ENCODE peak calls at places on chromosomes 1 and 21, in eight cellular contexts. One of them, this sample, is unnamed.
A peak's percentile ranks its signal among the peaks of the same experiment; 100 is the strongest.

GRCh38 chr1:85494957-85495266 is 30.0 kb upstream of the DDAH1 start:
- DNase-seq in lower lobe of right lung: no peak
- DNase-seq in body of pancreas: no peak
- DNase-seq in ovary: no peak
- DNase-seq in left lung: no peak
- DNase-seq in adrenal gland: no peak
- DNase-seq in left ventricle myocardium inferior: no peak
- DNase-seq in ascending aorta: no peak
- DNase-seq in this sample: peak; percentile 10

GRCh38 chr1:62528015-62528414 is 69.3 kb upstream of the ANGPTL3 start:
- DNase-seq in left ventricle myocardium inferior: peak; percentile 25
- DNase-seq in adrenal gland: peak; percentile 24
- DNase-seq in ascending aorta: no peak
- DNase-seq in ovary: no peak
- DNase-seq in body of pancreas: peak; percentile 61
- DNase-seq in lower lobe of right lung: no peak
- DNase-seq in left lung: no peak
- DNase-seq in this sample: no peak

GRCh38 chr1:189499736-189500135 is 977.9 kb downstream of the BRINP3 start:
- DNase-seq in ovary: no peak
- DNase-seq in body of pancreas: no peak
- DNase-seq in left lung: no peak
- DNase-seq in adrenal gland: no peak
- DNase-seq in left ventricle myocardium inferior: no peak
- DNase-seq in ascending aorta: no peak
- DNase-seq in lower lobe of right lung: no peak
- DNase-seq in this sample: no peak

GRCh38 chr1:42908046-42908445 is 50.6 kb downstream of the SLC2A1 start:
- DNase-seq in lower lobe of right lung: no peak
- DNase-seq in body of pancreas: no peak
- DNase-seq in left lung: no peak
- DNase-seq in left ventricle myocardium inferior: no peak
- DNase-seq in ovary: no peak
- DNase-seq in ascending aorta: no peak
- DNase-seq in adrenal gland: no peak
- DNase-seq in this sample: no peak

GRCh38 chr1:97986041-97987005 is 65.5 kb upstream of the DPYD start:
- DNase-seq in left lung: no peak
- DNase-seq in left ventricle myocardium inferior: no peak
- DNase-seq in lower lobe of right lung: no peak
- DNase-seq in body of pancreas: no peak
- DNase-seq in ovary: no peak
- DNase-seq in adrenal gland: no peak
- DNase-seq in ascending aorta: no peak
- DNase-seq in this sample: no peak

GRCh38 chr21:34498623-34499022 is 13.4 kb downstream of the KCNE1 start:
- DNase-seq in adrenal gland: peak; percentile 44
- DNase-seq in body of pancreas: no peak
- DNase-seq in left lung: no peak
- DNase-seq in ascending aorta: no peak
- DNase-seq in left ventricle myocardium inferior: no peak
- DNase-seq in lower lobe of right lung: no peak
- DNase-seq in ovary: no peak
- DNase-seq in this sample: no peak

GRCh38 chr1:179798864-179799516 is 55.9 kb downstream of the FAM163A start:
- DNase-seq in lower lobe of right lung: no peak
- DNase-seq in body of pancreas: no peak
- DNase-seq in adrenal gland: no peak
- DNase-seq in left ventricle myocardium inferior: no peak
- DNase-seq in left lung: no peak
- DNase-seq in ovary: no peak
- DNase-seq in ascending aorta: no peak
- DNase-seq in this sample: no peak

GRCh38 chr1:184854456-184855180 is 100.0 kb upstream of the EDEM3 start:
- DNase-seq in ascending aorta: no peak
- DNase-seq in body of pancreas: no peak
- DNase-seq in left lung: no peak
- DNase-seq in ovary: no peak
- DNase-seq in left ventricle myocardium inferior: no peak
- DNase-seq in adrenal gland: no peak
- DNase-seq in lower lobe of right lung: no peak
- DNase-seq in this sample: no peak

GRCh38 chr1:15081088-15081487 is 72.5 kb upstream of the TMEM51 start:
- DNase-seq in body of pancreas: no peak
- DNase-seq in lower lobe of right lung: no peak
- DNase-seq in adrenal gland: no peak
- DNase-seq in left ventricle myocardium inferior: no peak
- DNase-seq in ascending aorta: no peak
- DNase-seq in left lung: no peak
- DNase-seq in ovary: no peak
- DNase-seq in this sample: no peak

GRCh38 chr1:114627107-114627506 is 42.7 kb downstream of the DENND2C start:
- DNase-seq in left lung: no peak
- DNase-seq in left ventricle myocardium inferior: no peak
- DNase-seq in lower lobe of right lung: no peak
- DNase-seq in adrenal gland: no peak
- DNase-seq in body of pancreas: no peak
- DNase-seq in ascending aorta: no peak
- DNase-seq in ovary: no peak
- DNase-seq in this sample: no peak

GRCh38 chr1:2547210-2548067 is 8.7 kb upstream of the TNFRSF14 start:
- DNase-seq in body of pancreas: no peak
- DNase-seq in ovary: no peak
- DNase-seq in lower lobe of right lung: peak; percentile 71
- DNase-seq in adrenal gland: peak; percentile 28
- DNase-seq in ascending aorta: no peak
- DNase-seq in left lung: no peak
- DNase-seq in left ventricle myocardium inferior: no peak
- DNase-seq in this sample: no peak

GRCh38 chr1:192669174-192669573 is 33.2 kb downstream of the RGS13 start:
- DNase-seq in adrenal gland: no peak
- DNase-seq in ascending aorta: no peak
- DNase-seq in left lung: no peak
- DNase-seq in body of pancreas: no peak
- DNase-seq in left ventricle myocardium inferior: no peak
- DNase-seq in ovary: no peak
- DNase-seq in lower lobe of right lung: no peak
- DNase-seq in this sample: no peak

GRCh38 chr1:40859017-40859416 is 3.1 kb downstream of the CITED4 start:
- DNase-seq in left ventricle myocardium inferior: no peak
- DNase-seq in ascending aorta: no peak
- DNase-seq in body of pancreas: no peak
- DNase-seq in lower lobe of right lung: no peak
- DNase-seq in left lung: no peak
- DNase-seq in adrenal gland: no peak
- DNase-seq in ovary: no peak
- DNase-seq in this sample: no peak

GRCh38 chr1:151026460-151026859 is 9.9 kb upstream of the BNIPL start:
- DNase-seq in lower lobe of right lung: no peak
- DNase-seq in left ventricle myocardium inferior: no peak
- DNase-seq in ascending aorta: no peak
- DNase-seq in adrenal gland: no peak
- DNase-seq in ovary: no peak
- DNase-seq in left lung: no peak
- DNase-seq in body of pancreas: no peak
- DNase-seq in this sample: no peak
- H3K36me3 ChIP-seq in lower lobe of right lung: peaks cover 70% of the 10 kb centered on the region
- H3K36me3 ChIP-seq in left ventricle myocardium inferior: peaks cover 63% of the 10 kb centered on the region
- H3K36me3 ChIP-seq in ascending aorta: peaks cover 47% of the 10 kb centered on the region
- H3K36me3 ChIP-seq in adrenal gland: peaks cover 49% of the 10 kb centered on the region
- H3K36me3 ChIP-seq in ovary: no peaks in the 10 kb centered on the region
- H3K36me3 ChIP-seq in left lung: no peaks in the 10 kb centered on the region
- H3K36me3 ChIP-seq in body of pancreas: peaks cover 6% of the 10 kb centered on the region
- H3K36me3 ChIP-seq in this sample: peaks cover 85% of the 10 kb centered on the region

GRCh38 chr1:59684698-59685097 is 130.1 kb upstream of the HOOK1 start:
- DNase-seq in adrenal gland: no peak
- DNase-seq in ovary: no peak
- DNase-seq in body of pancreas: no peak
- DNase-seq in left lung: no peak
- DNase-seq in left ventricle myocardium inferior: no peak
- DNase-seq in lower lobe of right lung: no peak
- DNase-seq in ascending aorta: no peak
- DNase-seq in this sample: no peak

GRCh38 chr1:59682405-59683080 is 132.2 kb upstream of the HOOK1 start:
- DNase-seq in adrenal gland: no peak
- DNase-seq in left ventricle myocardium inferior: no peak
- DNase-seq in lower lobe of right lung: no peak
- DNase-seq in ascending aorta: no peak
- DNase-seq in body of pancreas: no peak
- DNase-seq in left lung: no peak
- DNase-seq in ovary: no peak
- DNase-seq in this sample: no peak

GRCh38 chr1:59678809-59679228 is 135.9 kb upstream of the HOOK1 start:
- DNase-seq in body of pancreas: peak; percentile 47
- DNase-seq in ovary: no peak
- DNase-seq in lower lobe of right lung: no peak
- DNase-seq in left ventricle myocardium inferior: no peak
- DNase-seq in left lung: no peak
- DNase-seq in ascending aorta: no peak
- DNase-seq in adrenal gland: no peak
- DNase-seq in this sample: peak; percentile 32

GRCh38 chr1:59678065-59678808 is 136.5 kb upstream of the HOOK1 start:
- DNase-seq in lower lobe of right lung: no peak
- DNase-seq in ovary: no peak
- DNase-seq in body of pancreas: no peak
- DNase-seq in adrenal gland: no peak
- DNase-seq in ascending aorta: no peak
- DNase-seq in left lung: no peak
- DNase-seq in left ventricle myocardium inferior: no peak
- DNase-seq in this sample: no peak

DNA sequence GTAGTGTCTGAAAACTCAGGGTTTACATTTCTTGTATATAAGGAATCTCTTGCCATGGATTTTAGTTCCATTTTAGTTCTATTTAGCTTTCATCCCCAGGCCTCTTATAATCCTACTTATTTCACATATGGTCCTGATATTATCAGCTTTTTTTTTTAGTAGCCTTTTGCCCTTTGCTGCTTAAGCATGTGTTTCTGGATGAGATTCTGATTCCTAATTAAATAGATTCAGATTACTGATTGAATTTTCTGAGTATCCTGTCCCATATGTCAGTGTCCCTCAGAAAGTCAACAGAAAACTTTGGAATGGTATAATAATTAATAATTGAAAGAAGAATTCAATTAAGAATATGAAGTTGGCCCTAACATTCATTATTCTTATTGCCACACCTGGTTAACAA is 134.7 kb upstream of the HOOK1 start:
- DNase-seq in adrenal gland: no peak
- DNase-seq in left lung: no peak
- DNase-seq in ascending aorta: no peak
- DNase-seq in body of pancreas: no peak
- DNase-seq in ovary: no peak
- DNase-seq in lower lobe of right lung: no peak
- DNase-seq in left ventricle myocardium inferior: no peak
- DNase-seq in this sample: no peak
- TF ChIP-seq CTCF in adrenal gland: no peak
- TF ChIP-seq CTCF in left lung: no peak
- TF ChIP-seq CTCF in ascending aorta: no peak
- TF ChIP-seq CTCF in body of pancreas: no peak
- TF ChIP-seq CTCF in ovary: no peak
- TF ChIP-seq CTCF in lower lobe of right lung: no peak
- TF ChIP-seq CTCF in left ventricle myocardium inferior: no peak
- TF ChIP-seq CTCF in this sample: no peak

GRCh38 chr21:15415541-15416261 is 314.1 kb upstream of the USP25 start:
- DNase-seq in body of pancreas: no peak
- DNase-seq in left lung: no peak
- DNase-seq in ovary: no peak
- DNase-seq in ascending aorta: no peak
- DNase-seq in left ventricle myocardium inferior: no peak
- DNase-seq in adrenal gland: peak; percentile 30
- DNase-seq in lower lobe of right lung: no peak
- DNase-seq in this sample: no peak

GRCh38 chr21:15410853-15411252 is 318.9 kb upstream of the USP25 start:
- DNase-seq in body of pancreas: no peak
- DNase-seq in lower lobe of right lung: no peak
- DNase-seq in ovary: no peak
- DNase-seq in ascending aorta: no peak
- DNase-seq in left ventricle myocardium inferior: no peak
- DNase-seq in adrenal gland: no peak
- DNase-seq in left lung: no peak
- DNase-seq in this sample: no peak

GRCh38 chr21:15408089-15408488 is 321.7 kb upstream of the USP25 start:
- DNase-seq in left ventricle myocardium inferior: no peak
- DNase-seq in body of pancreas: no peak
- DNase-seq in adrenal gland: no peak
- DNase-seq in ovary: no peak
- DNase-seq in lower lobe of right lung: no peak
- DNase-seq in left lung: no peak
- DNase-seq in ascending aorta: no peak
- DNase-seq in this sample: no peak

GRCh38 chr21:15409031-15409430 is 320.8 kb upstream of the USP25 start:
- DNase-seq in left ventricle myocardium inferior: no peak
- DNase-seq in left lung: no peak
- DNase-seq in adrenal gland: no peak
- DNase-seq in body of pancreas: no peak
- DNase-seq in ascending aorta: no peak
- DNase-seq in ovary: no peak
- DNase-seq in lower lobe of right lung: no peak
- DNase-seq in this sample: no peak

DNA sequence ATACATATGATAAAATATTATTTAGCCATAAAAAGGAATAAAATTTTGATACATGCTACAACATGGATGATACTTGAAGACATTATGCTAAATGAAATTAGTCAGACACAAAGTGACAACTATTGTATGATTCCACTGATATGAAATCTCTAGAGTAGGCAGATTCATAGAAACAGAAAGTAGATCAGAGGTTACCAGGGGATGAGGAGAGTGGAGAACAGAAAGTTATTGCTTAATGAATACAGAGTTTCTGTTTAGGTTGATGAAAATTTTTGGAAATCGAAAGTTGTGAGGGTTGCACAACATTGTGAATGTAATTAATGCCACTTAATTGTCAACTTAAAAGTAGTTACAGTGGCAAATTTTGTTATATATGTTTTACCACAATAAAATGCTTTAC is 315.7 kb upstream of the USP25 start:
- DNase-seq in body of pancreas: no peak
- DNase-seq in lower lobe of right lung: no peak
- DNase-seq in ovary: no peak
- DNase-seq in adrenal gland: no peak
- DNase-seq in left ventricle myocardium inferior: no peak
- DNase-seq in left lung: no peak
- DNase-seq in ascending aorta: no peak
- DNase-seq in this sample: no peak
- H3K36me3 ChIP-seq in body of pancreas: no peaks in the 10 kb centered on the region
- H3K36me3 ChIP-seq in lower lobe of right lung: no peaks in the 10 kb centered on the region
- H3K36me3 ChIP-seq in ovary: no peaks in the 10 kb centered on the region
- H3K36me3 ChIP-seq in adrenal gland: no peaks in the 10 kb centered on the region
- H3K36me3 ChIP-seq in left ventricle myocardium inferior: no peaks in the 10 kb centered on the region
- H3K36me3 ChIP-seq in left lung: no peaks in the 10 kb centered on the region
- H3K36me3 ChIP-seq in ascending aorta: no peaks in the 10 kb centered on the region
- H3K36me3 ChIP-seq in this sample: no peaks in the 10 kb centered on the region

GRCh38 chr1:95380909-95381308 is 146.9 kb downstream of the RWDD3 start:
- DNase-seq in ovary: no peak
- DNase-seq in adrenal gland: no peak
- DNase-seq in left lung: no peak
- DNase-seq in body of pancreas: no peak
- DNase-seq in lower lobe of right lung: no peak
- DNase-seq in left ventricle myocardium inferior: no peak
- DNase-seq in ascending aorta: no peak
- DNase-seq in this sample: peak; percentile 19
- TF ChIP-seq CTCF in ovary: no peak
- TF ChIP-seq CTCF in adrenal gland: no peak
- TF ChIP-seq CTCF in left lung: no peak
- TF ChIP-seq CTCF in body of pancreas: no peak
- TF ChIP-seq CTCF in lower lobe of right lung: no peak
- TF ChIP-seq CTCF in left ventricle myocardium inferior: no peak
- TF ChIP-seq CTCF in ascending aorta: no peak
- TF ChIP-seq CTCF in this sample: no peak

This sample was measured in WERI-Rb-1.